ENCODE peak calls at places on chromosomes 16 and 17, in eight cellular contexts. H is dorsolateral prefrontal cortex, C is stomach, O is fibroblast of lung, Y is brain microvascular endothelial cell, Z is heart right ventricle, N is left ventricle myocardium inferior, K is foreskin fibroblast. L is an unnamed sample.

GRCh38 chr16:17744903-17745581 is 274.3 kb upstream of the XYLT1 start:
- DNase-seq in H (no peak), C (no peak), O (peak; percentile 13), Y (peak; percentile 5), Z (no peak), N (no peak), K (no peak), L (no peak)

GRCh38 chr16:1932050-1933028 is 10.7 kb downstream of the MSRB1 start:
- DNase-seq in H (no peak), C (peak; percentile 69), O (peak; percentile 23), Y (no peak), Z (no peak), N (no peak), K (no peak), L (no peak)

GRCh38 chr16:79864781-79865391 is 264.3 kb upstream of the MAF start:
- DNase-seq in H (no peak), C (no peak), O (no peak), Y (no peak), Z (no peak), N (no peak), K (no peak), L (no peak)

GRCh38 chr16:54511181-54511731 is 224.7 kb upstream of the IRX3 start:
- DNase-seq in H (no peak), C (no peak), O (peak; percentile 85), Y (no peak), Z (no peak), N (no peak), K (peak; percentile 2), L (peak; percentile 60)

GRCh38 chr16:84933774-84934571 is 77.4 kb downstream of the ZDHHC7 start:
- DNase-seq in H (peak; percentile 64), C (no peak), O (peak; percentile 42), Y (no peak), Z (peak; percentile 81), N (peak; percentile 88), K (no peak), L (peak; percentile 25)

GRCh38 chr16:59478806-59479205 is 744.7 kb upstream of the GOT2 start:
- DNase-seq in H (no peak), C (no peak), O (peak; percentile 38), Y (no peak), Z (no peak), N (no peak), K (peak; percentile 18), L (peak; percentile 13)

GRCh38 chr16:84825896-84826557 is 6.2 kb downstream of the CRISPLD2 start:
- DNase-seq in H (no peak), C (no peak), O (peak; percentile 36), Y (no peak), Z (no peak), N (no peak), K (peak; percentile 79), L (peak; percentile 74)

GRCh38 chr16:80208015-80208414 is 332.8 kb upstream of the DYNLRB2 start:
- DNase-seq in H (no peak), C (no peak), O (no peak), Y (no peak), Z (no peak), N (no peak), K (no peak), L (no peak)

DNA sequence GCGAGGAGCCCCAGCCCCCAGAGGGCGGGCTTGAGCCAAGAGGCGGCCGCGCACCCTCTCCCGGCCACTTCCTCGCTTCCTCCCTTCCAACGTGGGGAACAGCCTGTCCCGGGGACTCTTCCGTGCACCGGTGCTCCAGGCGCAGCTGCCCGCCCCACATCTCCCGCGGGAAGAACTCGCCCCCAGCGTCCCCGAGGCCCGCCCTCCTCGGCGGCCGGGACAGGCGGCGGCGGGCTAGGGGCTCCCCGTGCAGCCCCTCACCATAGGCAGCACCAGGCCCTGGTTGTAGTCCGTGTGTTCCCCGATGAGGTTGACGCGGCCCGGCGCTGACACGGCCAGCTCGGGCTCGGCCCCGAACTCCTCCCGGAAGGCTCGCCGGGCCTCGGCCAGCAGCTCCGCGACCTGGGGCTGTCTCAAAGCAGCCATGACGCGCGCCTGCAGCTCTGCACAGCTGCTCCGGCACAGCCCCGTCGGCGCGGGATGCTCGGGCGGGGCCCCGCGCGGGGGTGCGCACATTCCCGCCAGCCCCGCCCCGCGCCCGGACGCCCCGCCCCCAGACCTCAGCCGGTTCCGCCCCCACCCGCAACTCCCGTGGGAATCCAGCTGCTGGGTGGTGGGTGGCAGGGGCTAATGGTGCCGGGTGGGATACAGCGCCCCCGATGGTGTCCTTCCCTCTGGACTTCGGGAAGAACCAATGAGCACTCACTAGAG is at the start of gene GALK1:
- DNase-seq in H (peak; percentile 60), C (peak; percentile 79), O (peak; percentile 64), Y (peak; percentile 25), Z (peak; percentile 73), N (peak; percentile 81), K (peak; percentile 60), L (peak; percentile 74)
- TF ChIP-seq CTCF in H (peak; percentile 32), C (no peak), O (peak; percentile 7), Y (peak; percentile 78), Z (peak; percentile 69), N (peak; percentile 69), K (no peak), L (peak; percentile 70)

GRCh38 chr16:69315486-69316311 is 4.5 kb downstream of the VPS4A start:
- DNase-seq in H (no peak), C (no peak), O (peak; percentile 17), Y (no peak), Z (no peak), N (no peak), K (no peak), L (no peak)

GRCh38 chr16:69311533-69312388 is 611 bp downstream of the VPS4A start:
- DNase-seq in H (no peak), C (peak; percentile 40), O (peak; percentile 28), Y (no peak), Z (no peak), N (no peak), K (no peak), L (peak; percentile 24)

GRCh38 chr16:69313469-69313868 is 2.3 kb downstream of the VPS4A start:
- DNase-seq in H (no peak), C (no peak), O (no peak), Y (no peak), Z (no peak), N (no peak), K (no peak), L (no peak)

GRCh38 chr16:69316595-69317034 is 5.5 kb downstream of the VPS4A start:
- DNase-seq in H (no peak), C (peak; percentile 52), O (no peak), Y (no peak), Z (no peak), N (no peak), K (no peak), L (no peak)

DNA sequence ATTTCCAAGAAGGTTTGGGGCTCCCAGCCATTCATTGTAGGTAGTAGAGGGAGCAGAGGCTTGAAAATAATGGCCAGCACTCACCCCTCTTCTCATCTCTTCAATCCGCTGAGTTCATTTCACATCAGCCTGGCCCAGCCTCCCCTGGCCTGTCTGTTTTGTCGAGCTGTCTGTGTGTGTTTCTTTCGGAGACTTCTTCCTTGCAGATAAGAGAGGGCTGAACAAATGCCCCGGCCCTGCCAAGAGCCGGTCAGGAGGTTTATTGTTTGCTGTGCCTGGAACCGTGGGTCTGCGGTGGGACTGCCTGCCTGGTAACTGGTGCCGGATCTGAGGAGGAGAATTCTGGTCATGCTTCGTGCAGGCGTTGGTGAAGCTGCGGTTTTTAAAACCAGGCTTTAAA is 3.4 kb downstream of the VPS4A start:
- DNase-seq in H (no peak), C (peak; percentile 71), O (no peak), Y (no peak), Z (no peak), N (no peak), K (no peak), L (no peak)
- H3K4me3 ChIP-seq in H (no peak overlapping the region), C (no peak overlapping the region), O (no peak overlapping the region), Y (no peak overlapping the region), Z (no peak overlapping the region), N (no peak overlapping the region), K (no peak overlapping the region), L (no peak overlapping the region)

GRCh38 chr16:27370318-27370717 is 31.7 kb upstream of the IL21R start:
- DNase-seq in H (no peak), C (no peak), O (no peak), Y (no peak), Z (no peak), N (no peak), K (no peak), L (no peak)

GRCh38 chr16:27366687-27367462 is 35.1 kb upstream of the IL21R start:
- DNase-seq in H (no peak), C (no peak), O (no peak), Y (no peak), Z (no peak), N (no peak), K (no peak), L (peak; percentile 19)

GRCh38 chr16:27369806-27370205 is 32.2 kb upstream of the IL21R start:
- DNase-seq in H (no peak), C (no peak), O (peak; percentile 57), Y (peak; percentile 43), Z (no peak), N (no peak), K (peak; percentile 91), L (no peak)

GRCh38 chr16:27367463-27368357 is 34.3 kb upstream of the IL21R start:
- DNase-seq in H (peak; percentile 63), C (peak; percentile 80), O (peak; percentile 46), Y (peak; percentile 73), Z (peak; percentile 82), N (peak; percentile 83), K (peak; percentile 65), L (peak; percentile 82)

DNA sequence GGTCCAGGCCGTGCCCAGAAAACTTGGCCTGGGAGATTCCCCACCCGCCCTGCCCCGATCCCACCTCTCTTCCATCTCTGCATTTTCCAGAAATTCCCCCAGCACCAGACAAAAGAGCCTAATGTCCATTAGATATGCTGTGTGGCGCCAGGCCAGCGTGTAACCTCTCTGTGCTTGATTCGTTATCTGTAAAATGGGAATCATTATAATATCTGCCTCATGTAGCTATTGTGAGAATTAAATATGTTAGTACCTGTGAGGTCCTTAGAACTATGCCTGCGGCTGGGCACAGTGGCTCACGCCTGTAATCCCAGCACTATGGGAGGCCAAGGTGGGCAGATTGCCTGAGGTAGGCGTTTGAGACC is 33.6 kb upstream of the IL21R start:
- DNase-seq in H (no peak), C (no peak), O (no peak), Y (no peak), Z (no peak), N (no peak), K (no peak), L (no peak)
- TF ChIP-seq CTCF in H (no peak), C (no peak), O (no peak), Y (no peak), Z (peak; percentile 12), N (peak; percentile 6), K (no peak), L (no peak)

GRCh38 chr17:42051645-42052044 is 1.2 kb upstream of the C17orf113 start:
- DNase-seq in H (no peak), C (no peak), O (no peak), Y (no peak), Z (no peak), N (no peak), K (no peak), L (no peak)

GRCh38 chr17:42051013-42051400 is 606 bp upstream of the C17orf113 start:
- DNase-seq in H (no peak), C (no peak), O (no peak), Y (no peak), Z (no peak), N (no peak), K (no peak), L (no peak)

GRCh38 chr17:42049834-42050359 is 504 bp downstream of the C17orf113 start:
- DNase-seq in H (no peak), C (no peak), O (no peak), Y (no peak), Z (no peak), N (no peak), K (no peak), L (no peak)

GRCh38 chr17:42052478-42052877 is 2.1 kb upstream of the C17orf113 start:
- DNase-seq in H (no peak), C (no peak), O (no peak), Y (no peak), Z (no peak), N (no peak), K (no peak), L (no peak)

DNA sequence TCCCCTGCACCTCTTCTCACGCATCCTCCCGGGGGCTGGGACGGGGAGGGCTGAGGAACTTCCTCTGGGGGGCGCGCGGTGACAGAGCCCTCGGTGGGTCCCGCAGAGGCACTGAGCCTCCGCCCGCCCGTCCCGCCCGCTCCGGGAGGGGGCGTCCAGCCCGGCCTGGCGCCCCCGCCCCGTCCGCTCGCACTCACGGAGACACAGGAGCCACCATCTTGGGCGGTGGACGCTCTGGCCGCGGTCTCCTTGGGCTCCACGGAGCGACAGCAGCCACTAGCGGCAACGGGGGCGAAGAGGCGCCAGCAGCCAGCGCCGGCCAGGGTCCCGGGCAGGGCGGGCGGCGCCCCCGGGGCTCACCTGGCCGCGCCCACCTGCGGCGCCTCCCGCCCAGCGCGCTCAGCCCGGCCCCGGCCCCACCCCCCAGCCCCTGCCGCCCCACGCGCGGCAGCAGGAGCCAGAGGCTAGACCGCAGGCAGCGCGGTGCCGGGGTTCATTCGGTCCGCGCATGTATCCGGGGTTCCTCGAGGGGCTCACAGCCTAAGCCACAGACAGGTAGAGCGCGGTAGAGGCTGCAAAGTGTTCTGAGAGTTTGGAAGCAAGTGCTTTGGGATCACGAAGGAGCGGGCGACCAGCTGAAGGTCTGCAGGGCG is at the start of gene C17orf113:
- DNase-seq in H (peak; percentile 56), C (peak; percentile 62), O (peak; percentile 13), Y (peak; percentile 3), Z (peak; percentile 50), N (peak; percentile 48), K (peak; percentile 21), L (peak; percentile 29)
- H3K4me3 ChIP-seq in H (peak within 1 kb of the TSS; percentile 68), C (peak within 1 kb of the TSS; percentile 62), O (peak within 1 kb of the TSS; percentile 15), Y (peak within 1 kb of the TSS; percentile 45), Z (peak within 1 kb of the TSS; percentile 76), N (peak within 1 kb of the TSS; percentile 84), K (peak within 1 kb of the TSS; percentile 54), L (peak within 1 kb of the TSS; percentile 49)